ENCODE peak calls at places on chromosomes 6 and 20, in nine cellular contexts. V, T, Y, H, E, O, F, C and S are unnamed samples.

GRCh38 chr20:32189691-32190607 is 17.6 kb downstream of the PLAGL2 start:
- DNase-seq in V (peak; percentile 68), T (no peak), F (peak; percentile 45), E (no peak), Y (peak; percentile 50), O (peak; percentile 31), C (peak; percentile 93), H (peak; percentile 52), S (no peak)

GRCh38 chr6:89270951-89271721 is 44.0 kb downstream of the GABRR2 start:
- DNase-seq in C (no peak), V (peak; percentile 13), E (no peak), H (no peak), Y (no peak), T (no peak), O (no peak), F (no peak), S (no peak)

GRCh38 chr6:4319992-4320683 is 184.8 kb upstream of the ECI2 start:
- DNase-seq in C (no peak), F (no peak), T (no peak), V (no peak), H (no peak), Y (no peak), E (no peak), O (peak; percentile 63), S (peak; percentile 85)

GRCh38 chr6:27553123-27553904 is 80.4 kb upstream of the ZNF184 start:
- DNase-seq in V (no peak), F (no peak), Y (no peak), T (no peak), O (peak; percentile 84), C (peak; percentile 77), H (no peak), E (no peak), S (peak; percentile 33)

GRCh38 chr20:57025261-57025660 is 241.2 kb downstream of the BMP7 start:
- DNase-seq in E (peak; percentile 34), C (no peak), O (no peak), V (no peak), F (no peak), T (no peak), Y (no peak), H (no peak), S (no peak)

GRCh38 chr6:150320450-150320849 is 48.4 kb upstream of the IYD start:
- DNase-seq in F (no peak), E (peak; percentile 36), V (no peak), O (no peak), H (peak; percentile 78), T (peak; percentile 49), Y (peak; percentile 73), C (no peak), S (peak; percentile 7)

GRCh38 chr6:137768935-137769334 is 98.1 kb upstream of the TNFAIP3 start:
- DNase-seq in F (no peak), T (no peak), V (no peak), Y (no peak), E (no peak), H (no peak), O (no peak), C (no peak), S (no peak)

GRCh38 chr6:105601541-105602174 is 198.8 kb upstream of the PREP start:
- DNase-seq in E (peak; percentile 84), C (no peak), Y (peak; percentile 69), O (peak; percentile 100), V (no peak), T (peak; percentile 87), H (peak; percentile 71), F (peak; percentile 74), S (peak; percentile 98)

GRCh38 chr6:47146426-47147174 is 104.5 kb upstream of the ADGRF1 start:
- DNase-seq in H (no peak), F (no peak), V (no peak), E (no peak), O (peak; percentile 88), C (peak; percentile 34), T (no peak), Y (no peak), S (peak; percentile 72)

GRCh38 chr6:138795809-138796469 is at the start of gene ECT2L:
- DNase-seq in O (peak; percentile 57), V (no peak), T (no peak), F (peak; percentile 78), H (peak; percentile 80), C (peak; percentile 92), E (peak; percentile 51), Y (peak; percentile 86), S (peak; percentile 46)

GRCh38 chr20:3815703-3816315 is 4.5 kb upstream of the AP5S1 start:
- DNase-seq in V (peak; percentile 76), H (no peak), Y (no peak), T (no peak), E (no peak), C (no peak), F (no peak), O (no peak), S (no peak)

GRCh38 chr6:88380618-88381288 is 214.6 kb upstream of the CNR1 start:
- DNase-seq in C (no peak), Y (no peak), F (no peak), V (no peak), O (peak; percentile 79), E (no peak), T (no peak), H (no peak), S (peak; percentile 38)

GRCh38 chr6:166494757-166495486 is 91.6 kb downstream of the RAMACL start:
- DNase-seq in F (no peak), H (no peak), E (no peak), V (no peak), O (no peak), T (no peak), Y (peak; percentile 9), C (no peak), S (no peak)

GRCh38 chr20:17875981-17876385 is 92.6 kb downstream of the SNX5 start:
- DNase-seq in H (no peak), E (no peak), F (no peak), V (no peak), T (no peak), Y (no peak), C (peak; percentile 45), O (no peak), S (no peak)

GRCh38 chr20:20782747-20783146 is 70.3 kb upstream of the RALGAPA2 start:
- DNase-seq in C (no peak), O (no peak), E (no peak), T (no peak), Y (no peak), H (no peak), V (no peak), F (no peak), S (no peak)

DNA sequence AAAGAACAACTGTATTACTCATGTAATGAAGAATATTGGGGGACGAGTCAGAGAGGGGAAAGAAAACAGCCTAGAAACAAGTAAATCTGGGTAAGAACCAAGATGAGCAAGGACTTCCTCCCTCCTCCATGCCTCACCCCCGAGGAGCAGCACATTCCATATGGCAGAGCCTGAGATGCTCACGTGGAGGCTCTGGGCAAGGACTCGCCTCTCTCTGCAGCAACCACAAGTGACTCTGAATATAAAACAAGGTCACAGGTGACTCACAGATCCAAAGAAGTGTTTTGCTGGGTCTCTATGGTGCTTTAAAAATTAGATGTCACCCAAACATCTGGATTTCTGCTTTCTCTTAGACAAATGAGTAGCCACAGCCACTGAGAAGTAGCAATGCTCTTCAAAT is 453.0 kb upstream of the SULF2 start:
- DNase-seq in F (no peak), C (no peak), V (no peak), H (no peak), E (no peak), O (peak; percentile 1), T (peak; percentile 18), Y (no peak), S (peak; percentile 11)
- H3K4me3 ChIP-seq in F (no peak overlapping the region), C (no peak overlapping the region), V (no peak overlapping the region), H (no peak overlapping the region), E (no peak overlapping the region), O (no peak overlapping the region), T (no peak overlapping the region), Y (no peak overlapping the region), S (no peak overlapping the region)

GRCh38 chr20:1402149-1402548 is 9.3 kb upstream of the FKBP1A start:
- DNase-seq in T (no peak), V (no peak), C (no peak), Y (no peak), H (no peak), O (no peak), F (no peak), E (no peak), S (no peak)
- TF ChIP-seq CTCF in T (no peak), V (no peak), C (no peak), Y (no peak), H (no peak), O (no peak), F (no peak), E (no peak), S (no peak)

DNA sequence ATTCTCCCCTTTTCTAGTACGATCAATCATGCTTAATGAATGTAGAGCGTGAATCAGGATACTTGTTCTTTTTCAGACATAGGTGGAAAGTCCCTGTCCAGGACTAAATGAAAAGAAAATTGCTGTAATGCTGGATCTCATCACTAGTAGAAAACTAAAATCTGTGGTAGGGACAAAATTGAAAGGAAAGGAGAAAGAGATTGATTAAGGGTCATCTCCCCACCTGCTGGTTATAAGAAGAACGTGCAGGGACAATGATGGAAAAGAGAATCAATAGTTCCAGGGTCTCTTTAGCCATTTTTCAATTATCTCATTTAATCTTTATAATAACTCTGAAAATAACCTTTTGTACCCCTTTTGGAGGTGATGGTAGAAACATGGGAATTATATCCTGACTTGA is 18.7 kb upstream of the HLA-DRB1 start:
- DNase-seq in E (no peak), T (no peak), V (no peak), Y (no peak), C (no peak), F (no peak), H (no peak), O (no peak), S (no peak)
- H3K4me3 ChIP-seq in E (no peak overlapping the region), T (no peak overlapping the region), V (no peak overlapping the region), Y (no peak overlapping the region), C (no peak overlapping the region), F (no peak overlapping the region), H (no peak overlapping the region), O (no peak overlapping the region), S (no peak overlapping the region)

GRCh38 chr20:638579-638978 is 14.4 kb downstream of the SRXN1 start:
- DNase-seq in F (no peak), E (no peak), H (no peak), O (no peak), T (no peak), Y (no peak), C (no peak), V (no peak), S (no peak)

GRCh38 chr20:637559-637958 is 15.4 kb downstream of the SRXN1 start:
- DNase-seq in E (no peak), H (no peak), O (no peak), F (no peak), C (no peak), Y (no peak), T (no peak), V (no peak), S (no peak)

GRCh38 chr20:635609-636338 is 17.2 kb downstream of the SRXN1 start:
- DNase-seq in C (no peak), T (no peak), F (no peak), O (no peak), E (no peak), V (no peak), H (no peak), Y (peak; percentile 30), S (no peak)

GRCh38 chr20:634526-634925 is 18.5 kb downstream of the SRXN1 start:
- DNase-seq in C (no peak), Y (no peak), O (no peak), E (no peak), H (no peak), T (no peak), F (no peak), V (no peak), S (no peak)

DNA sequence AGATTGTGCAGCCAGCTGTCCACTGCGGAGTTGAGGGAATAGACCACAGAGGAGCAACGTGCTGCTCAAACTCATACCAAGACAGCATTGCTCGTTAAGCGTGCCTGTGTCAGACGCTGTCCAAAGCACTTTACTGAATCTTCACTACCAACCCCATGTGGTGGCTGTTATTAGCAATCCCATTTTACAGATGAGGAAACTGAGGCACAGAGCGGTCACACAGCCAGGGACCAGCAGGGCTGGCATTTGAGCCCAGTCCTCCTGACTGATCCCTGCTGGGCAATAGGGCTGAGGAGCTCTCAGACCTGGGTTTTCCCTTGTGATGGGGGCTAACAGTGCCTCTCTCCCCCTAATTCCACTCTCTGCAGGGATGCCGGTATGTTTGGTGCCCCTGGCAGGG is 18.0 kb downstream of the SRXN1 start:
- DNase-seq in F (no peak), Y (no peak), E (no peak), H (no peak), C (no peak), V (no peak), O (no peak), T (no peak), S (no peak)
- TF ChIP-seq CTCF in F (no peak), Y (no peak), E (no peak), H (no peak), C (no peak), V (no peak), O (no peak), T (no peak), S (no peak)